ENCODE peak calls at places on chromosome 21, in ten cellular contexts. W is spleen, Z is HepG2, M is tibial artery, K is fibroblast of lung, Q is brain microvascular endothelial cell, P is lung, T is left ventricle myocardium inferior, U is stomach, I is lower lobe of right lung. Y is an unnamed sample. For H3K27me3, the result is how much of the 10 kb centered on the place peaks cover.

GRCh38 chr21:28342229-28342810 is 650.4 kb downstream of the LTN1 start:
- DNase-seq in W (no peak), Z (no peak), M (no peak), K (no peak), Q (no peak), P (no peak), T (no peak), U (no peak), I (no peak), Y (no peak)

GRCh38 chr21:27248791-27249190 is 281.9 kb upstream of the ADAMTS5 start:
- DNase-seq in W (no peak), Z (no peak), M (no peak), K (peak), Q (no peak), P (no peak), T (no peak), U (no peak), I (no peak), Y (no peak)

GRCh38 chr21:27590271-27590670 is 623.4 kb upstream of the ADAMTS5 start:
- DNase-seq in W (no peak), Z (no peak), M (no peak), K (no peak), Q (peak), P (no peak), T (peak), U (no peak), I (no peak), Y (peak)

GRCh38 chr21:26307640-26308039 is 137.1 kb upstream of the APP start:
- DNase-seq in W (no peak), Z (no peak), M (no peak), K (no peak), Q (no peak), P (no peak), T (no peak), U (no peak), I (no peak), Y (no peak)

GRCh38 chr21:16535100-16535418 is 805.3 kb downstream of the USP25 start:
- DNase-seq in W (no peak), Z (no peak), M (peak), K (peak), Q (no peak), P (peak), T (peak), U (peak), I (peak), Y (no peak)

GRCh38 chr21:28521932-28522826 is 470.5 kb downstream of the LTN1 start:
- DNase-seq in W (no peak), Z (no peak), M (no peak), K (peak), Q (peak), P (no peak), T (no peak), U (no peak), I (no peak), Y (no peak)

GRCh38 chr21:26958792-26959191 is 8.1 kb downstream of the ADAMTS5 start:
- DNase-seq in W (no peak), Z (no peak), M (no peak), K (no peak), Q (no peak), P (no peak), T (no peak), U (no peak), I (no peak), Y (no peak)

GRCh38 chr21:18840239-18840638 is 436.7 kb upstream of the TMPRSS15 start:
- DNase-seq in W (no peak), Z (no peak), M (no peak), K (peak), Q (peak), P (no peak), T (no peak), U (no peak), I (no peak), Y (no peak)

GRCh38 chr21:36769051-36769867 is 70.3 kb downstream of the SIM2 start:
- DNase-seq in W (no peak), Z (no peak), M (no peak), K (peak), Q (no peak), P (no peak), T (no peak), U (no peak), I (no peak), Y (no peak)

GRCh38 chr21:45995686-45996179 is 14.2 kb downstream of the COL6A1 start:
- DNase-seq in W (peak), Z (no peak), M (peak), K (no peak), Q (no peak), P (no peak), T (peak), U (peak), I (peak), Y (no peak)

GRCh38 chr21:28773036-28773435 is 219.6 kb downstream of the LTN1 start:
- DNase-seq in W (no peak), Z (no peak), M (no peak), K (no peak), Q (no peak), P (no peak), T (no peak), U (no peak), I (no peak), Y (no peak)

GRCh38 chr21:16176570-16176969 is 446.8 kb downstream of the USP25 start:
- DNase-seq in W (no peak), Z (no peak), M (no peak), K (peak), Q (no peak), P (no peak), T (no peak), U (no peak), I (no peak), Y (no peak)

GRCh38 chr21:44289381-44290010 is 3.8 kb downstream of the AIRE start:
- DNase-seq in W (peak), Z (no peak), M (no peak), K (no peak), Q (no peak), P (no peak), T (no peak), U (no peak), I (no peak), Y (no peak)

GRCh38 chr21:44292812-44293195 is 7.0 kb upstream of the PFKL start:
- DNase-seq in W (no peak), Z (no peak), M (no peak), K (no peak), Q (no peak), P (no peak), T (no peak), U (no peak), I (no peak), Y (no peak)

GRCh38 chr21:44290327-44291077 is 4.8 kb downstream of the AIRE start:
- DNase-seq in W (peak), Z (no peak), M (no peak), K (no peak), Q (no peak), P (no peak), T (no peak), U (no peak), I (no peak), Y (no peak)

GRCh38 chr21:44291936-44292811 is 6.5 kb downstream of the AIRE start:
- DNase-seq in W (no peak), Z (no peak), M (no peak), K (no peak), Q (no peak), P (no peak), T (no peak), U (no peak), I (no peak), Y (no peak)

GRCh38 chr21:44291078-44291935 is 5.6 kb downstream of the AIRE start:
- DNase-seq in W (peak), Z (no peak), M (no peak), K (no peak), Q (no peak), P (no peak), T (no peak), U (no peak), I (no peak), Y (no peak)
- H3K4me3 ChIP-seq in W (no peak), Z (no peak), M (no peak), K (no peak), Q (no peak), P (no peak), T (no peak), U (no peak), I (no peak), Y (no peak)

DNA sequence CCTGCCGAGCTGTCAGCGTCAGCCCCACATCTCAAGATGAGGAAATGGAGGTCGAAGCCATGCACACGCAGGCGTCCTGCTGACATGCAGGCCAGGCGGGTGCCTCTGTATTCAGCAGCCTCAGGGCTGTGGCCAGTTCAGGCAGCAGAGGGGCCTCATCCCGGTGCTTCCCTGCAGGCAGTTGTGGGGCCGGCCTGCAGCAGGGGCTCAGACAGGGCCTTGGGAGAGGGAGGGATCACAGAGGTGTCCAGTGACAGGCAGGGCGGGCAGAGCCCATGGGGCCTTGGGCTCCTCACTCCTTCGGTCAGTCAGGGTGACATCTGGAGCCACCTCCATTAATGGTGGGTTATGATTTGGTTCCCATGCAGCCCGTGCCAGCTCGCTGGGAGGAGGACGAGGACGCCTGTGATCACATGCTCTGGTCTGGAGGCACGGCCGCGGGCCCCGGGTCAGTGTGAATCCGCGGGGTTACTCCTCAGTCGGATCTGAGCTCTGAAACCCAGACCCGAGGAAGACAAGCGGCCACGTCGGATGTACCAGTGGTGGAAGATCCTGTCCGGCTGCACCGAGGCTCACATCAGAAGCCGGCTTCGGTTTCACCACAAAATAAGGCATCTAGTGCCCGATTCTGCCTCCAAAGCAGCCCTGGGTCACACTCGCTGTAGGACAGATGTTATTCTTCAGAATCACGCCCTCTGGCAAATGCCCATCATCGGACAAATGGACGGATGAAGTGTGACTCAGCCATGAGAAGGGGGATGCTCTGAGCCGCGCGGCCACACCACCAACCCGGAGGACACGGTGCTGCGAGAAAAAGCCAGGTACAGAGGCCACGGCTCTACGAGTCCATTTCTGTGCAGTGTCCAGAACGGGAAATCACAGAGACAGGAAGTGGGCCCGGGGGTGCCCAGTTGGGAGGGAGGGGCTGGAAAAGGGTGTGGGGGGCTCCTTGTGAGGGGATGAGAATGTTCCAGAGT is 33.4 kb downstream of the KRTAP10-1 start:
- DNase-seq in W (no peak), Z (peak), M (no peak), K (no peak), Q (no peak), P (no peak), T (no peak), U (no peak), I (peak), Y (no peak)
- H3K27me3 ChIP-seq in W (under half), Z (under half), M (half or more), K (under half), Q (under half), P (under half), T (half or more), U (half or more), I (under half), Y (under half)

GRCh38 chr21:38056481-38056880 is 140.2 kb upstream of the KCNJ6 start:
- DNase-seq in W (no peak), Z (no peak), M (no peak), K (no peak), Q (no peak), P (no peak), T (no peak), U (no peak), I (no peak), Y (no peak)

GRCh38 chr21:38057626-38058025 is 141.4 kb upstream of the KCNJ6 start:
- DNase-seq in W (no peak), Z (no peak), M (no peak), K (no peak), Q (no peak), P (no peak), T (no peak), U (no peak), I (no peak), Y (no peak)

DNA sequence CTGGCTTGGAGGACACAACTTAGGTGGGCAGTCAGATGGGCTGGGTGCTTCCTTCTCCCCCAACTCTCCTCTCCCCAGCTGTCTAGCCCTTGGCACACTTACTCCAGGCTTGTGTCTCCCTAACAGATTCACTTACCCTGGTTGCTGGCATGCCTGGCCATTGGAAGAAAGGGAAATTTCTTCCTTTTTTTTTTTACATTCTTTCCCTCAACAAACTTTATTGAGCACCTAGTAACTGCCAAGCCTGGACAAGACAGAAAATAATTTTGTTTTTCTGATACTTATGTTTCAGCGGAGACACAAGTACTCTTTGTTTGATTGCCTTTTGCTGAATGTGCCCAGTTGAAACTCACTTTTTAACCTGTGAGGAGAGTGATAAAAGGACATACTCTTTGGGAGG is 144.3 kb upstream of the KCNJ6 start:
- DNase-seq in W (no peak), Z (no peak), M (no peak), K (no peak), Q (no peak), P (no peak), T (no peak), U (no peak), I (no peak), Y (no peak)
- TF ChIP-seq CTCF in W (no peak), Z (no peak), M (no peak), K (no peak), Q (no peak), P (no peak), T (no peak), U (no peak), I (no peak), Y (no peak)

GRCh38 chr21:32768530-32768929 is 3.0 kb downstream of the PAXBP1 start:
- DNase-seq in W (no peak), Z (no peak), M (no peak), K (peak), Q (no peak), P (no peak), T (no peak), U (no peak), I (no peak), Y (no peak)
- H3K4me3 ChIP-seq in W (no peak), Z (no peak), M (no peak), K (no peak), Q (no peak), P (no peak), T (no peak), U (peak), I (no peak), Y (no peak)

GRCh38 chr21:44934276-44934675 is 5.6 kb upstream of the SLX9 start:
- DNase-seq in W (peak), Z (no peak), M (no peak), K (no peak), Q (no peak), P (no peak), T (no peak), U (no peak), I (no peak), Y (no peak)
- H3K27me3 ChIP-seq in W (under half), Z (under half), M (half or more), K (under half), Q (under half), P (under half), T (half or more), U (half or more), I (under half), Y (under half)

GRCh38 chr21:35652196-35652595 is 408.1 kb downstream of the SETD4 start:
- DNase-seq in W (no peak), Z (no peak), M (no peak), K (no peak), Q (no peak), P (no peak), T (no peak), U (no peak), I (no peak), Y (no peak)

GRCh38 chr21:35651166-35651565 is 409.2 kb downstream of the SETD4 start:
- DNase-seq in W (no peak), Z (no peak), M (no peak), K (no peak), Q (no peak), P (no peak), T (no peak), U (no peak), I (no peak), Y (no peak)

GRCh38 chr21:35649186-35649585 is 411.1 kb downstream of the SETD4 start:
- DNase-seq in W (no peak), Z (no peak), M (no peak), K (peak), Q (peak), P (peak), T (no peak), U (no peak), I (no peak), Y (no peak)

GRCh38 chr21:35648512-35648911 is 411.8 kb downstream of the SETD4 start:
- DNase-seq in W (no peak), Z (no peak), M (no peak), K (no peak), Q (no peak), P (no peak), T (no peak), U (peak), I (no peak), Y (no peak)

DNA sequence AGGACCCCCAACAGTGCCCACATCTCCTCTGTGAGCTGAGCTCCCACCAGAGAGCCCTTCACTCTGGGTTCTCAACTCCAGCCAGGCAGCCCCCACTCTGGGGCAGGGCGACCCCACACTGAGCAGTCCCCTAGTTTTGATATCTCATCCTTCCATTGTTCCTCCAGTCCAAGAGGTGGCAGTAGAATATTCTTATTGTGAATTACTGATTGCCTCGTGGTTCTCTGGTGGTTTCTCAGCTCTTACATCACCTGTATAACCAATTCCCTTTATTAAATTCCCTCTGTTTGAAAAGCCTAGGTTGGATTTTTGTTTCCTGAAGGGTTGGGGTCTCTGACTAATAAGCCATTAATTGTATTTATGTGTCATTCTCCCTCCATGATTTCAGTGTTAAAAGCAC is 407.5 kb downstream of the SETD4 start:
- DNase-seq in W (no peak), Z (no peak), M (no peak), K (no peak), Q (no peak), P (no peak), T (no peak), U (no peak), I (no peak), Y (no peak)
- TF ChIP-seq CTCF in W (no peak), Z (no peak), M (no peak), K (no peak), Q (no peak), P (no peak), T (no peak), U (no peak), I (no peak), Y (no peak)

GRCh38 chr21:42527127-42527488 is 13.5 kb downstream of the SLC37A1 start:
- DNase-seq in W (no peak), Z (no peak), M (peak), K (no peak), Q (no peak), P (no peak), T (no peak), U (no peak), I (no peak), Y (no peak)

GRCh38 chr21:42525228-42525604 is 11.6 kb downstream of the SLC37A1 start:
- DNase-seq in W (no peak), Z (no peak), M (peak), K (peak), Q (peak), P (no peak), T (no peak), U (no peak), I (no peak), Y (no peak)

GRCh38 chr21:42526379-42526727 is 12.7 kb downstream of the SLC37A1 start:
- DNase-seq in W (no peak), Z (peak), M (peak), K (no peak), Q (no peak), P (no peak), T (peak), U (peak), I (no peak), Y (no peak)

GRCh38 chr21:42525676-42526378 is 12.2 kb downstream of the SLC37A1 start:
- DNase-seq in W (no peak), Z (no peak), M (no peak), K (no peak), Q (no peak), P (no peak), T (no peak), U (no peak), I (no peak), Y (no peak)

GRCh38 chr21:42527489-42528158 is 14.0 kb downstream of the SLC37A1 start:
- DNase-seq in W (no peak), Z (no peak), M (no peak), K (no peak), Q (no peak), P (no peak), T (no peak), U (no peak), I (no peak), Y (no peak)
- H3K4me3 ChIP-seq in W (peak), Z (no peak), M (peak), K (peak), Q (no peak), P (no peak), T (peak), U (peak), I (peak), Y (no peak)

GRCh38 chr21:31265293-31265692 is 78.8 kb downstream of the TIAM1 start:
- DNase-seq in W (no peak), Z (no peak), M (no peak), K (no peak), Q (no peak), P (no peak), T (peak), U (no peak), I (no peak), Y (no peak)

GRCh38 chr21:31264574-31264973 is 79.5 kb downstream of the TIAM1 start:
- DNase-seq in W (no peak), Z (no peak), M (no peak), K (no peak), Q (no peak), P (no peak), T (no peak), U (no peak), I (no peak), Y (no peak)

GRCh38 chr21:31266241-31266640 is 77.8 kb downstream of the TIAM1 start:
- DNase-seq in W (no peak), Z (no peak), M (no peak), K (no peak), Q (no peak), P (no peak), T (no peak), U (no peak), I (no peak), Y (no peak)

GRCh38 chr21:31268090-31268489 is 76.0 kb downstream of the TIAM1 start:
- DNase-seq in W (no peak), Z (no peak), M (no peak), K (no peak), Q (no peak), P (no peak), T (no peak), U (no peak), I (no peak), Y (no peak)

DNA sequence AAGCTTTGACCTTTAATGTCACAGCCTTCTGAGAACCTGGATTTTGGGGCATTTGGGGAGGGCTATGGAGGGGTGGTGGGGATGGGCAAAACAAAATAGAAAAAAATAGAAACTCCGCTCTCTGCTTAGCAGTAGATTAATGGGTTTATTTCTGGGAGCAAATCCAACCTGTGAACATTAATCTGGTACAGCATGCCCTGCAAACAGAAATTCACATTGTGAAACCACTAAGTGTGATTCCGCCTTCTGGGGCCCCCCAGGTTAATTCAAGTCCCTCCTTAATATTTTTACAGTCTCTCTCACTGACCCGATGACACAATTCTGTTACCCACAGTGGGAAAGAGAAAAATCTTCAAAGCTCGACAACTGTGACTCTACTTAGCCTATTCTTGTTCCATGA is 76.4 kb downstream of the TIAM1 start:
- DNase-seq in W (no peak), Z (no peak), M (no peak), K (peak), Q (no peak), P (no peak), T (no peak), U (no peak), I (no peak), Y (no peak)
- H3K27me3 ChIP-seq in W (under half), Z (under half), M (under half), K (under half), Q (under half), P (under half), T (under half), U (under half), I (under half), Y (under half)

Y was measured in BJ.